ENCODE peak calls at places on chromosomes 13 and 19, in seven cellular contexts. A is neural progenitor cell, I is GM23338, X is Caco-2, Y is IMR-90, G is astrocyte, S is thyroid gland. R is an unnamed sample.

GRCh38 chr13:112953591-112954487 is 15.2 kb upstream of the MCF2L start:
- DNase-seq in A (no peak), I (no peak), X (peak; percentile 31), Y (no peak), G (no peak), S (peak; percentile 38), R (no peak)

GRCh38 chr19:41541990-41542584 is 33.9 kb upstream of the CEACAM21 start:
- DNase-seq in A (peak; percentile 57), I (peak; percentile 87), X (peak; percentile 55), Y (peak; percentile 4), G (no peak), S (peak; percentile 29), R (peak; percentile 42)

GRCh38 chr13:41053384-41053826 is 7.9 kb upstream of the WBP4 start:
- DNase-seq in A (no peak), I (no peak), X (no peak), Y (peak; percentile 49), G (no peak), S (no peak), R (no peak)

GRCh38 chr13:23598371-23598770 is 28.2 kb downstream of the TNFRSF19 start:
- DNase-seq in A (no peak), I (no peak), X (no peak), Y (peak; percentile 70), G (no peak), S (no peak), R (no peak)

GRCh38 chr19:47479701-47480503 is 4.1 kb downstream of the KPTN start:
- DNase-seq in A (peak; percentile 77), I (peak; percentile 87), X (no peak), Y (no peak), G (no peak), S (no peak), R (peak; percentile 99)

GRCh38 chr19:39031368-39032163 is 783 bp downstream of the FBXO27 start:
- DNase-seq in A (peak; percentile 99), I (peak; percentile 99), X (peak; percentile 98), Y (no peak), G (peak; percentile 63), S (peak; percentile 96), R (peak; percentile 99)

GRCh38 chr19:17966497-17967257 is at the start of gene KCNN1:
- DNase-seq in A (peak; percentile 85), I (peak; percentile 85), X (no peak), Y (no peak), G (no peak), S (no peak), R (peak; percentile 100)

GRCh38 chr19:38190061-38190460 is 34.0 kb downstream of the DPF1 start:
- DNase-seq in A (no peak), I (no peak), X (no peak), Y (no peak), G (no peak), S (no peak), R (no peak)

GRCh38 chr19:50000038-50000890 is 24.9 kb downstream of the VRK3 start:
- DNase-seq in A (no peak), I (no peak), X (no peak), Y (no peak), G (no peak), S (no peak), R (no peak)

GRCh38 chr13:74306496-74306895 is 172.3 kb upstream of the KLF12 start:
- DNase-seq in A (no peak), I (peak; percentile 56), X (no peak), Y (peak; percentile 45), G (peak; percentile 32), S (no peak), R (no peak)

GRCh38 chr19:40797166-40797962 is 1.6 kb upstream of the EGLN2 start:
- DNase-seq in A (no peak), I (no peak), X (no peak), Y (no peak), G (no peak), S (no peak), R (no peak)

GRCh38 chr19:38120471-38121030 is 103.5 kb downstream of the DPF1 start:
- DNase-seq in A (no peak), I (no peak), X (no peak), Y (no peak), G (no peak), S (no peak), R (no peak)

GRCh38 chr19:3094638-3095374 is 644 bp downstream of the GNA11 start:
- DNase-seq in A (peak; percentile 56), I (no peak), X (no peak), Y (peak; percentile 17), G (no peak), S (peak; percentile 28), R (no peak)

GRCh38 chr19:16051254-16052025 is 24.9 kb upstream of the TPM4 start:
- DNase-seq in A (no peak), I (no peak), X (no peak), Y (no peak), G (no peak), S (no peak), R (peak; percentile 32)

GRCh38 chr13:90838561-90838960 is 508.9 kb upstream of the MIR17HG start:
- DNase-seq in A (no peak), I (no peak), X (peak; percentile 51), Y (no peak), G (no peak), S (no peak), R (no peak)

GRCh38 chr13:102825921-102826706 is 19.7 kb upstream of the ERCC5 start:
- DNase-seq in A (no peak), I (peak; percentile 28), X (no peak), Y (peak; percentile 93), G (peak; percentile 94), S (no peak), R (peak; percentile 13)

GRCh38 chr19:289651-290538 is 1.3 kb downstream of the PLPP2 start:
- DNase-seq in A (no peak), I (peak; percentile 87), X (peak; percentile 57), Y (peak; percentile 25), G (peak; percentile 24), S (peak; percentile 70), R (peak; percentile 88)

GRCh38 chr19:1171755-1172352 is 2.2 kb downstream of the SBNO2 start:
- DNase-seq in A (peak; percentile 57), I (no peak), X (no peak), Y (no peak), G (no peak), S (peak; percentile 78), R (no peak)

GRCh38 chr13:46621133-46621532 is 68.2 kb downstream of the LRCH1 start:
- DNase-seq in A (no peak), I (no peak), X (no peak), Y (no peak), G (no peak), S (no peak), R (no peak)

GRCh38 chr13:28558126-28558525 is 63.2 kb upstream of the FLT1 start:
- DNase-seq in A (no peak), I (no peak), X (no peak), Y (peak; percentile 97), G (peak; percentile 94), S (no peak), R (no peak)

DNA sequence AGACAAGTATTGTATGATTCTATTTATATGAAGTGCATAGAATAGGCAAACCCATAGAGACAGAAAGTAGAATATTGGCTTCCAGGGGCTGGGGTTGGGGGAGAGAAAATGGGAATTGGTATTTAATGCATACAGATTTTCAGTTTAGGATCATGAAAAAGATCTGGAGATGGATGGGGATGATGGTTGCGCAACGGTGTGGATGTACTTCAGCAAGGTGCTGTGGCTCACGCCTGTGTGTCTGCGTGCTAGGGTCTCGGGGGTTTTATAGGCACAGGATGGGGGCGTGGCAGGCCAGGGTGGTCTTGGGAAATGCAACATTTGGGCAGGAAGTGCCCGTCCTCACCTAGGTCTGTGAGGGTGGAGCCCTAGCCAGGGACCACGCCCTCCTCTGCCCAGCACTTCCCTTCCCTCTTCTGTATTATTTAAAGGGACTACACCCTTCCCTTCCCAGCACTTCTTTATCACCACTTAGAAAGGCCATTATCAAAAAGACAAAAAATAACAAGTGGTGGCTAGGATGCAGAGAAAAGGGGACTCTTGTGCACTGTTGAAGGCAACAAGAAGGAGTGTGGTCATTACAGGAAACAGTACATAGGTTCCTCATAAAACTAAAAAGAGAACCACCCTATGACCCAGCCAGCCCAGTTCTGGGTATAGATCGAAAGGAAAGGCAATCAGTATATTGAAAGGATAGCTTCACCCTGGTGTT is 29.0 kb downstream of the LILRB4 start:
- DNase-seq in A (no peak), I (no peak), X (no peak), Y (no peak), G (no peak), S (no peak), R (no peak)
- H3K4me3 ChIP-seq in A (no peak overlapping the region), I (no peak overlapping the region), X (no peak overlapping the region), Y (no peak overlapping the region), G (no peak overlapping the region), S (no peak overlapping the region), R (no peak overlapping the region)

DNA sequence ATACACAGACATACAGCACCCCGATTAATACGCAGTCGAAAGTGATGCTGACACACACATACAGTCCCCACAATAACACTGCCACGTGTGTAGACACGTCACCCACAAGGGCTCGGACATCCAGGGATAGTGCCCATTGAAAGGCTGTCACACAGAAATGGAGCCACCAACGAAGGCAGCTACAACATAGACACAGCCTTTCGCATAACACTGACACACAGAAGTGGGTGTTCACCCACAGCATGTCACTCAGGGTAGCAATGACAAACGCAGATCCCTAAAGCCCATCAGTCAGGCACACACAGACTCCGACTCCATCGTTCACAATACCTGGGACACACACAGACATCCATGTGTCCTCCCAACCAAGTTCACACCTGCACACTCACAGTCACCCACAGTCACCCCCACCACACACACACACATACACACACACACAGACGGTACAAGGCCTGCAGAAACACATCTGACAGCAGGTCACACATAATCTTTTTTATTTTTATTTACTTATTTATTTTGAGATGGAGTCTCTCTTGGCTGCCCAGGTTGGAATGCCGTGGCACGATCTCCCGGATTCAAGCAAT is 10.4 kb upstream of the NANOS3 start:
- DNase-seq in A (no peak), I (no peak), X (no peak), Y (no peak), G (no peak), S (no peak), R (no peak)
- H3K27me3 ChIP-seq in A (peaks cover 93% of the 10 kb centered on the region), I (peaks cover 86% of the 10 kb centered on the region), X (no peaks in the 10 kb centered on the region), Y (no peaks in the 10 kb centered on the region), G (no peaks in the 10 kb centered on the region), S (no peaks in the 10 kb centered on the region), R (peaks cover 47% of the 10 kb centered on the region)

GRCh38 chr13:48264052-48264451 is 31.0 kb downstream of the ITM2B start:
- DNase-seq in A (no peak), I (no peak), X (no peak), Y (no peak), G (no peak), S (no peak), R (no peak)

GRCh38 chr13:48266150-48266549 is 33.1 kb downstream of the ITM2B start:
- DNase-seq in A (no peak), I (no peak), X (no peak), Y (no peak), G (no peak), S (no peak), R (no peak)

GRCh38 chr13:48265217-48265815 is 32.3 kb downstream of the ITM2B start:
- DNase-seq in A (no peak), I (no peak), X (no peak), Y (no peak), G (no peak), S (no peak), R (no peak)

GRCh38 chr13:48260970-48261369 is 28.0 kb downstream of the ITM2B start:
- DNase-seq in A (no peak), I (no peak), X (no peak), Y (no peak), G (no peak), S (no peak), R (no peak)

GRCh38 chr13:48263196-48263595 is 30.2 kb downstream of the ITM2B start:
- DNase-seq in A (no peak), I (no peak), X (no peak), Y (no peak), G (no peak), S (no peak), R (no peak)
- H3K36me3 ChIP-seq in A (peaks cover 16% of the 10 kb centered on the region), I (peaks cover 11% of the 10 kb centered on the region), X (no peaks in the 10 kb centered on the region), Y (peaks cover 15% of the 10 kb centered on the region), G (peaks cover 17% of the 10 kb centered on the region), S (peaks cover 42% of the 10 kb centered on the region), R (peaks cover 8% of the 10 kb centered on the region)

GRCh38 chr13:30097089-30097488 is 210.3 kb downstream of the KATNAL1 start:
- DNase-seq in A (no peak), I (no peak), X (no peak), Y (no peak), G (no peak), S (no peak), R (no peak)
- H3K4me3 ChIP-seq in A (no peak overlapping the region), I (no peak overlapping the region), X (no peak overlapping the region), Y (no peak overlapping the region), G (no peak overlapping the region), S (no peak overlapping the region), R (no peak overlapping the region)

R was measured in H7.